ENCODE peak calls at places on chromosomes 7 and 10, in ten cellular contexts. M, N, T, V, P, H, B, Z, D and A are unnamed samples.

GRCh38 chr7:2939193-2939885 is 95.2 kb upstream of the GNA12 start:
- DNase-seq in H (peak), T (no peak), N (peak), M (no peak), D (no peak), Z (no peak), B (no peak), V (peak), P (no peak), A (no peak)

GRCh38 chr7:139763330-139763729 is 14.5 kb downstream of the HIPK2 start:
- DNase-seq in M (no peak), T (no peak), V (no peak), Z (no peak), B (no peak), N (no peak), H (no peak), D (no peak), P (no peak), A (no peak)

GRCh38 chr7:70406419-70407189 is 725.3 kb upstream of the GALNT17 start:
- DNase-seq in N (no peak), Z (no peak), H (no peak), P (no peak), V (no peak), B (no peak), M (no peak), T (no peak), D (no peak), A (no peak)

GRCh38 chr7:148856891-148857290 is 27.2 kb downstream of the EZH2 start:
- DNase-seq in T (no peak), H (peak), B (no peak), Z (no peak), M (no peak), D (no peak), N (no peak), P (no peak), V (peak), A (no peak)

GRCh38 chr7:45217358-45217757 is 59.8 kb downstream of the RAMP3 start:
- DNase-seq in H (no peak), P (no peak), B (no peak), T (no peak), N (no peak), Z (no peak), D (peak), V (no peak), M (no peak), A (no peak)

GRCh38 chr7:129513546-129513945 is 11.2 kb downstream of the SMKR1 start:
- DNase-seq in N (no peak), M (no peak), T (no peak), V (no peak), Z (no peak), D (no peak), H (no peak), P (no peak), B (no peak), A (no peak)

GRCh38 chr7:75743455-75743859 is 4.7 kb upstream of the HIP1 start:
- DNase-seq in T (no peak), M (no peak), Z (no peak), B (no peak), H (no peak), V (no peak), N (no peak), D (no peak), P (no peak), A (no peak)

GRCh38 chr10:93149761-93150160 is 76.1 kb downstream of the CYP26A1 start:
- DNase-seq in H (peak), N (no peak), D (no peak), Z (no peak), T (no peak), B (no peak), P (no peak), M (no peak), V (no peak), A (no peak)

GRCh38 chr7:36280840-36281812 is 108.5 kb upstream of the ANLN start:
- DNase-seq in N (no peak), D (peak), H (peak), B (no peak), Z (peak), P (no peak), V (peak), T (peak), M (no peak), A (no peak)

GRCh38 chr7:14639801-14640200 is 262.8 kb downstream of the DGKB start:
- DNase-seq in P (no peak), B (no peak), H (no peak), D (no peak), M (no peak), V (no peak), Z (no peak), N (no peak), T (no peak), A (no peak)

GRCh38 chr7:27784399-27785053 is 44.6 kb downstream of the TAX1BP1 start:
- DNase-seq in B (no peak), M (no peak), H (peak), N (no peak), V (peak), T (peak), D (peak), P (no peak), Z (no peak), A (no peak)

GRCh38 chr10:79044036-79044664 is 24.6 kb upstream of the ZMIZ1 start:
- DNase-seq in B (no peak), P (no peak), V (no peak), N (peak), H (no peak), T (no peak), M (no peak), D (no peak), Z (no peak), A (no peak)

GRCh38 chr7:142795339-142795863 is 24.6 kb downstream of the PRSS2 start:
- DNase-seq in H (no peak), P (no peak), D (no peak), T (no peak), Z (no peak), V (no peak), N (no peak), M (no peak), B (peak), A (no peak)

GRCh38 chr7:159144756-159145543 is at the start of gene VIPR2:
- DNase-seq in B (no peak), T (no peak), N (no peak), H (no peak), Z (peak), M (peak), D (no peak), P (no peak), V (no peak), A (peak)
- TF ChIP-seq POLR2A in B (no peak), T (no peak), N (no peak), H (no peak), Z (no peak), M (no peak), D (no peak), P (no peak), V (no peak), A (no peak)

GRCh38 chr7:157271991-157272324 is 64.8 kb upstream of the DNAJB6 start:
- DNase-seq in P (no peak), D (no peak), V (peak), Z (peak), T (peak), H (peak), N (peak), M (no peak), B (no peak), A (peak)
- TF ChIP-seq POLR2A in P (no peak), D (no peak), V (no peak), Z (no peak), T (no peak), H (peak), N (peak), M (no peak), B (no peak), A (no peak)

GRCh38 chr7:99040104-99040958 is 103.6 kb downstream of the SMURF1 start:
- DNase-seq in D (peak), V (peak), M (peak), T (peak), H (peak), Z (peak), P (peak), B (peak), N (peak), A (peak)
- TF ChIP-seq POLR2A in D (no peak), V (no peak), M (no peak), T (no peak), H (no peak), Z (no peak), P (no peak), B (no peak), N (no peak), A (no peak)

GRCh38 chr7:132499065-132499464 is 77.2 kb downstream of the PLXNA4 start:
- DNase-seq in Z (no peak), B (no peak), H (no peak), V (no peak), D (no peak), T (no peak), P (no peak), M (no peak), N (no peak), A (no peak)
- TF ChIP-seq POLR2A in Z (no peak), B (no peak), H (no peak), V (no peak), D (no peak), T (no peak), P (no peak), M (no peak), N (no peak), A (no peak)

GRCh38 chr10:32349199-32349585 is 2.2 kb upstream of the EPC1 start:
- DNase-seq in V (no peak), D (no peak), M (no peak), N (no peak), B (no peak), Z (no peak), P (no peak), T (no peak), H (no peak), A (no peak)

GRCh38 chr10:32348297-32349198 is 1.6 kb upstream of the EPC1 start:
- DNase-seq in Z (no peak), B (no peak), N (no peak), T (no peak), M (no peak), H (no peak), V (no peak), D (no peak), P (no peak), A (no peak)

GRCh38 chr10:32347363-32347735 is 391 bp upstream of the EPC1 start:
- DNase-seq in B (peak), P (peak), Z (no peak), H (no peak), V (no peak), T (no peak), M (no peak), N (no peak), D (no peak), A (no peak)

GRCh38 chr10:32346134-32346550 is 816 bp downstream of the EPC1 start:
- DNase-seq in P (peak), M (peak), D (peak), V (peak), N (peak), H (peak), T (peak), Z (peak), B (peak), A (peak)

DNA sequence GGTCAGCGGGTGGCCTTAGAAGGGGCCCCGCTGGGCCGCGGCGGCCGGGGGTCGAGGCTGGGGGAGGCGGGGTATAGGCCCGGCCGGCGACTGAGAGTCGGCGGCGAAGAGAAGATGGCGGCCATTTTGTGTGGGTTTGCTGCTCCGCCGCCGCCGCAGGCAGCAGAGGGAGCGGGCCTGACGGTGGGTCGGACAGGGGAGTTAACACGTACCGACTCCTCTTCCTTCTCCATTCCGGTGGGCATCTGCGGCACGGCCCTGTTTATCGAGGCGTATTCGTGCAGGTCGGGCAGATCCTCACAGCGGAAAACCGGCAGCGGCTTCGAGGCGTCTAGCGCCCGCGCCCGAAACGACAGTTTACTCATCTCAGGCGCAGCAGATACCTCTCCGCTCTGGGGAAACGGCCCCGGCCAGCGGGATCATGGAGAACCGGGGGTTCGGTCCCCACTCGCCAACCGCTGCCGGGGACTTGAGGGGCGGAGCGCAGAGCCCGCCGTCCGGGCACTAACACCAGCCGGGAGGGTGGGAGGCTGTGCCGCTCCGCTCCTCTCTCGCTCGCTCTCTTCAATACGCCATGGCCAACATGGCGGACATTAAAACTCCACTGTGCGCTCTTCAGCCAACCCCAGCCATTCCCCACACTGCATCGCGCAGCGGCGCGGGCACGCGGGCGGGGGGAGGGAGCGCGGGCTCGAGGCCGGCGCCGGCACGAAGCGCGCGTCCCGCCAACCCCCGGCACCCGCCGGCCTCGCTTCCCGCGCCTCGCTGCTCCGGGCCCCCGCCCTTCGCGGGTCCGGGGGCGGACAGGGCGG is at the start of gene EPC1:
- DNase-seq in Z (peak), T (peak), N (peak), P (peak), D (peak), B (peak), M (peak), V (peak), H (peak), A (peak)
- TF ChIP-seq POLR2A in Z (peak), T (peak), N (peak), P (peak), D (peak), B (peak), M (peak), V (peak), H (peak), A (peak)